ENCODE peak calls at places on chromosome 12, in eight cellular contexts. One of them, this sample, is unnamed.

GRCh38 chr12:114902665-114903393 is 218.9 kb upstream of the TBX3 start:
- DNase-seq in fibroblast of the aortic adventitia: peak
- DNase-seq in KG1: no peak
- DNase-seq in stimulated activated effector memory CD8-positive, alpha-beta T cell treated with anti-CD3 and anti-CD28 coated beads, Interleukin-12 subunit alpha, Interleukin-12 subunit beta, amount 100 ng/mL, for 72 hours: no peak
- DNase-seq in stimulated activated CD8-positive, alpha-beta memory T cell treated with anti-CD3 and anti-CD28 coated beads, Interleukin-4, amount 100 ng/mL, for 1 hour: no peak
- DNase-seq in activated gamma-delta T cell treated with anti-CD3 and anti-CD28 coated beads, Interleukin-2, amount 50 U/mL, for 16 hours: no peak
- DNase-seq in naive thymus-derived CD4-positive, alpha-beta T cell: no peak
- DNase-seq in GM13977: no peak
- DNase-seq in this sample: no peak

GRCh38 chr12:124684971-124685688 is 117.7 kb upstream of the NCOR2 start:
- DNase-seq in fibroblast of the aortic adventitia: peak
- DNase-seq in KG1: no peak
- DNase-seq in stimulated activated effector memory CD8-positive, alpha-beta T cell treated with anti-CD3 and anti-CD28 coated beads, Interleukin-12 subunit alpha, Interleukin-12 subunit beta, amount 100 ng/mL, for 72 hours: peak
- DNase-seq in stimulated activated CD8-positive, alpha-beta memory T cell treated with anti-CD3 and anti-CD28 coated beads, Interleukin-4, amount 100 ng/mL, for 1 hour: no peak
- DNase-seq in activated gamma-delta T cell treated with anti-CD3 and anti-CD28 coated beads, Interleukin-2, amount 50 U/mL, for 16 hours: no peak
- DNase-seq in naive thymus-derived CD4-positive, alpha-beta T cell: no peak
- DNase-seq in GM13977: no peak
- DNase-seq in this sample: no peak

GRCh38 chr12:83506841-83507240 is 820.1 kb downstream of the TMTC2 start:
- DNase-seq in fibroblast of the aortic adventitia: no peak
- DNase-seq in KG1: no peak
- DNase-seq in stimulated activated effector memory CD8-positive, alpha-beta T cell treated with anti-CD3 and anti-CD28 coated beads, Interleukin-12 subunit alpha, Interleukin-12 subunit beta, amount 100 ng/mL, for 72 hours: no peak
- DNase-seq in stimulated activated CD8-positive, alpha-beta memory T cell treated with anti-CD3 and anti-CD28 coated beads, Interleukin-4, amount 100 ng/mL, for 1 hour: no peak
- DNase-seq in activated gamma-delta T cell treated with anti-CD3 and anti-CD28 coated beads, Interleukin-2, amount 50 U/mL, for 16 hours: no peak
- DNase-seq in naive thymus-derived CD4-positive, alpha-beta T cell: no peak
- DNase-seq in GM13977: no peak
- DNase-seq in this sample: no peak

GRCh38 chr12:12415886-12416285 is 59.0 kb downstream of the BORCS5 start:
- DNase-seq in fibroblast of the aortic adventitia: no peak
- DNase-seq in KG1: no peak
- DNase-seq in stimulated activated effector memory CD8-positive, alpha-beta T cell treated with anti-CD3 and anti-CD28 coated beads, Interleukin-12 subunit alpha, Interleukin-12 subunit beta, amount 100 ng/mL, for 72 hours: no peak
- DNase-seq in stimulated activated CD8-positive, alpha-beta memory T cell treated with anti-CD3 and anti-CD28 coated beads, Interleukin-4, amount 100 ng/mL, for 1 hour: no peak
- DNase-seq in activated gamma-delta T cell treated with anti-CD3 and anti-CD28 coated beads, Interleukin-2, amount 50 U/mL, for 16 hours: no peak
- DNase-seq in naive thymus-derived CD4-positive, alpha-beta T cell: no peak
- DNase-seq in GM13977: no peak
- DNase-seq in this sample: no peak

GRCh38 chr12:103020839-103021238 is 63.4 kb downstream of the ASCL1 start:
- DNase-seq in fibroblast of the aortic adventitia: no peak
- DNase-seq in KG1: no peak
- DNase-seq in stimulated activated effector memory CD8-positive, alpha-beta T cell treated with anti-CD3 and anti-CD28 coated beads, Interleukin-12 subunit alpha, Interleukin-12 subunit beta, amount 100 ng/mL, for 72 hours: no peak
- DNase-seq in stimulated activated CD8-positive, alpha-beta memory T cell treated with anti-CD3 and anti-CD28 coated beads, Interleukin-4, amount 100 ng/mL, for 1 hour: no peak
- DNase-seq in activated gamma-delta T cell treated with anti-CD3 and anti-CD28 coated beads, Interleukin-2, amount 50 U/mL, for 16 hours: no peak
- DNase-seq in naive thymus-derived CD4-positive, alpha-beta T cell: no peak
- DNase-seq in GM13977: no peak
- DNase-seq in this sample: no peak

GRCh38 chr12:119512772-119513497 is 80.6 kb upstream of the TMEM233 start:
- DNase-seq in fibroblast of the aortic adventitia: peak
- DNase-seq in KG1: no peak
- DNase-seq in stimulated activated effector memory CD8-positive, alpha-beta T cell treated with anti-CD3 and anti-CD28 coated beads, Interleukin-12 subunit alpha, Interleukin-12 subunit beta, amount 100 ng/mL, for 72 hours: no peak
- DNase-seq in stimulated activated CD8-positive, alpha-beta memory T cell treated with anti-CD3 and anti-CD28 coated beads, Interleukin-4, amount 100 ng/mL, for 1 hour: no peak
- DNase-seq in activated gamma-delta T cell treated with anti-CD3 and anti-CD28 coated beads, Interleukin-2, amount 50 U/mL, for 16 hours: no peak
- DNase-seq in naive thymus-derived CD4-positive, alpha-beta T cell: no peak
- DNase-seq in GM13977: no peak
- DNase-seq in this sample: no peak

GRCh38 chr12:98754095-98754494 is 109.0 kb downstream of the APAF1 start:
- DNase-seq in fibroblast of the aortic adventitia: peak
- DNase-seq in KG1: no peak
- DNase-seq in stimulated activated effector memory CD8-positive, alpha-beta T cell treated with anti-CD3 and anti-CD28 coated beads, Interleukin-12 subunit alpha, Interleukin-12 subunit beta, amount 100 ng/mL, for 72 hours: peak
- DNase-seq in stimulated activated CD8-positive, alpha-beta memory T cell treated with anti-CD3 and anti-CD28 coated beads, Interleukin-4, amount 100 ng/mL, for 1 hour: no peak
- DNase-seq in activated gamma-delta T cell treated with anti-CD3 and anti-CD28 coated beads, Interleukin-2, amount 50 U/mL, for 16 hours: no peak
- DNase-seq in naive thymus-derived CD4-positive, alpha-beta T cell: no peak
- DNase-seq in GM13977: peak
- DNase-seq in this sample: no peak

GRCh38 chr12:70366581-70367267 is 634 bp downstream of the KCNMB4 start:
- DNase-seq in fibroblast of the aortic adventitia: peak
- DNase-seq in KG1: peak
- DNase-seq in stimulated activated effector memory CD8-positive, alpha-beta T cell treated with anti-CD3 and anti-CD28 coated beads, Interleukin-12 subunit alpha, Interleukin-12 subunit beta, amount 100 ng/mL, for 72 hours: peak
- DNase-seq in stimulated activated CD8-positive, alpha-beta memory T cell treated with anti-CD3 and anti-CD28 coated beads, Interleukin-4, amount 100 ng/mL, for 1 hour: peak
- DNase-seq in activated gamma-delta T cell treated with anti-CD3 and anti-CD28 coated beads, Interleukin-2, amount 50 U/mL, for 16 hours: peak
- DNase-seq in naive thymus-derived CD4-positive, alpha-beta T cell: peak
- DNase-seq in GM13977: peak
- DNase-seq in this sample: no peak

GRCh38 chr12:15350643-15351042 is 28.3 kb downstream of the PTPRO start:
- DNase-seq in fibroblast of the aortic adventitia: peak
- DNase-seq in KG1: no peak
- DNase-seq in stimulated activated effector memory CD8-positive, alpha-beta T cell treated with anti-CD3 and anti-CD28 coated beads, Interleukin-12 subunit alpha, Interleukin-12 subunit beta, amount 100 ng/mL, for 72 hours: no peak
- DNase-seq in stimulated activated CD8-positive, alpha-beta memory T cell treated with anti-CD3 and anti-CD28 coated beads, Interleukin-4, amount 100 ng/mL, for 1 hour: no peak
- DNase-seq in activated gamma-delta T cell treated with anti-CD3 and anti-CD28 coated beads, Interleukin-2, amount 50 U/mL, for 16 hours: no peak
- DNase-seq in naive thymus-derived CD4-positive, alpha-beta T cell: no peak
- DNase-seq in GM13977: no peak
- DNase-seq in this sample: no peak

GRCh38 chr12:1044697-1045096 is 53.7 kb downstream of the ERC1 start:
- DNase-seq in fibroblast of the aortic adventitia: peak
- DNase-seq in KG1: no peak
- DNase-seq in stimulated activated effector memory CD8-positive, alpha-beta T cell treated with anti-CD3 and anti-CD28 coated beads, Interleukin-12 subunit alpha, Interleukin-12 subunit beta, amount 100 ng/mL, for 72 hours: no peak
- DNase-seq in stimulated activated CD8-positive, alpha-beta memory T cell treated with anti-CD3 and anti-CD28 coated beads, Interleukin-4, amount 100 ng/mL, for 1 hour: no peak
- DNase-seq in activated gamma-delta T cell treated with anti-CD3 and anti-CD28 coated beads, Interleukin-2, amount 50 U/mL, for 16 hours: no peak
- DNase-seq in naive thymus-derived CD4-positive, alpha-beta T cell: no peak
- DNase-seq in GM13977: no peak
- DNase-seq in this sample: no peak

GRCh38 chr12:80353254-80353653 is 90.8 kb upstream of the PTPRQ start:
- DNase-seq in fibroblast of the aortic adventitia: no peak
- DNase-seq in KG1: no peak
- DNase-seq in stimulated activated effector memory CD8-positive, alpha-beta T cell treated with anti-CD3 and anti-CD28 coated beads, Interleukin-12 subunit alpha, Interleukin-12 subunit beta, amount 100 ng/mL, for 72 hours: no peak
- DNase-seq in stimulated activated CD8-positive, alpha-beta memory T cell treated with anti-CD3 and anti-CD28 coated beads, Interleukin-4, amount 100 ng/mL, for 1 hour: no peak
- DNase-seq in activated gamma-delta T cell treated with anti-CD3 and anti-CD28 coated beads, Interleukin-2, amount 50 U/mL, for 16 hours: no peak
- DNase-seq in naive thymus-derived CD4-positive, alpha-beta T cell: no peak
- DNase-seq in GM13977: no peak
- DNase-seq in this sample: no peak

GRCh38 chr12:82412246-82412645 is 53.9 kb downstream of the METTL25 start:
- DNase-seq in fibroblast of the aortic adventitia: no peak
- DNase-seq in KG1: no peak
- DNase-seq in stimulated activated effector memory CD8-positive, alpha-beta T cell treated with anti-CD3 and anti-CD28 coated beads, Interleukin-12 subunit alpha, Interleukin-12 subunit beta, amount 100 ng/mL, for 72 hours: no peak
- DNase-seq in stimulated activated CD8-positive, alpha-beta memory T cell treated with anti-CD3 and anti-CD28 coated beads, Interleukin-4, amount 100 ng/mL, for 1 hour: no peak
- DNase-seq in activated gamma-delta T cell treated with anti-CD3 and anti-CD28 coated beads, Interleukin-2, amount 50 U/mL, for 16 hours: no peak
- DNase-seq in naive thymus-derived CD4-positive, alpha-beta T cell: no peak
- DNase-seq in GM13977: no peak
- DNase-seq in this sample: no peak

GRCh38 chr12:106249411-106250135 is 1.8 kb upstream of the CKAP4 start:
- DNase-seq in fibroblast of the aortic adventitia: no peak
- DNase-seq in KG1: no peak
- DNase-seq in stimulated activated effector memory CD8-positive, alpha-beta T cell treated with anti-CD3 and anti-CD28 coated beads, Interleukin-12 subunit alpha, Interleukin-12 subunit beta, amount 100 ng/mL, for 72 hours: no peak
- DNase-seq in stimulated activated CD8-positive, alpha-beta memory T cell treated with anti-CD3 and anti-CD28 coated beads, Interleukin-4, amount 100 ng/mL, for 1 hour: no peak
- DNase-seq in activated gamma-delta T cell treated with anti-CD3 and anti-CD28 coated beads, Interleukin-2, amount 50 U/mL, for 16 hours: no peak
- DNase-seq in naive thymus-derived CD4-positive, alpha-beta T cell: no peak
- DNase-seq in GM13977: peak
- DNase-seq in this sample: no peak

GRCh38 chr12:2339022-2339431 is 286.2 kb downstream of the CACNA1C start:
- DNase-seq in fibroblast of the aortic adventitia: peak
- DNase-seq in KG1: no peak
- DNase-seq in stimulated activated effector memory CD8-positive, alpha-beta T cell treated with anti-CD3 and anti-CD28 coated beads, Interleukin-12 subunit alpha, Interleukin-12 subunit beta, amount 100 ng/mL, for 72 hours: no peak
- DNase-seq in stimulated activated CD8-positive, alpha-beta memory T cell treated with anti-CD3 and anti-CD28 coated beads, Interleukin-4, amount 100 ng/mL, for 1 hour: no peak
- DNase-seq in activated gamma-delta T cell treated with anti-CD3 and anti-CD28 coated beads, Interleukin-2, amount 50 U/mL, for 16 hours: no peak
- DNase-seq in naive thymus-derived CD4-positive, alpha-beta T cell: no peak
- DNase-seq in GM13977: no peak
- DNase-seq in this sample: no peak

GRCh38 chr12:28222081-28222700 is 31.9 kb downstream of the CCDC91 start:
- DNase-seq in fibroblast of the aortic adventitia: no peak
- DNase-seq in KG1: no peak
- DNase-seq in stimulated activated effector memory CD8-positive, alpha-beta T cell treated with anti-CD3 and anti-CD28 coated beads, Interleukin-12 subunit alpha, Interleukin-12 subunit beta, amount 100 ng/mL, for 72 hours: peak
- DNase-seq in stimulated activated CD8-positive, alpha-beta memory T cell treated with anti-CD3 and anti-CD28 coated beads, Interleukin-4, amount 100 ng/mL, for 1 hour: peak
- DNase-seq in activated gamma-delta T cell treated with anti-CD3 and anti-CD28 coated beads, Interleukin-2, amount 50 U/mL, for 16 hours: peak
- DNase-seq in naive thymus-derived CD4-positive, alpha-beta T cell: peak
- DNase-seq in GM13977: no peak
- DNase-seq in this sample: peak

GRCh38 chr12:112130461-112130998 is 5.2 kb downstream of the TRAFD1 start:
- DNase-seq in fibroblast of the aortic adventitia: peak
- DNase-seq in KG1: peak
- DNase-seq in stimulated activated effector memory CD8-positive, alpha-beta T cell treated with anti-CD3 and anti-CD28 coated beads, Interleukin-12 subunit alpha, Interleukin-12 subunit beta, amount 100 ng/mL, for 72 hours: no peak
- DNase-seq in stimulated activated CD8-positive, alpha-beta memory T cell treated with anti-CD3 and anti-CD28 coated beads, Interleukin-4, amount 100 ng/mL, for 1 hour: no peak
- DNase-seq in activated gamma-delta T cell treated with anti-CD3 and anti-CD28 coated beads, Interleukin-2, amount 50 U/mL, for 16 hours: no peak
- DNase-seq in naive thymus-derived CD4-positive, alpha-beta T cell: peak
- DNase-seq in GM13977: peak
- DNase-seq in this sample: no peak

GRCh38 chr12:78888583-78888982 is 24.0 kb downstream of the SYT1 start:
- DNase-seq in fibroblast of the aortic adventitia: no peak
- DNase-seq in KG1: no peak
- DNase-seq in stimulated activated effector memory CD8-positive, alpha-beta T cell treated with anti-CD3 and anti-CD28 coated beads, Interleukin-12 subunit alpha, Interleukin-12 subunit beta, amount 100 ng/mL, for 72 hours: no peak
- DNase-seq in stimulated activated CD8-positive, alpha-beta memory T cell treated with anti-CD3 and anti-CD28 coated beads, Interleukin-4, amount 100 ng/mL, for 1 hour: no peak
- DNase-seq in activated gamma-delta T cell treated with anti-CD3 and anti-CD28 coated beads, Interleukin-2, amount 50 U/mL, for 16 hours: no peak
- DNase-seq in naive thymus-derived CD4-positive, alpha-beta T cell: no peak
- DNase-seq in GM13977: no peak
- DNase-seq in this sample: no peak

This sample was measured in NK-92 treated with Interleukin-12 subunit alpha and Interleukin-12 subunit beta, amount 100 ng/mL, for 24 hours.